ENCODE peak calls at places on chromosomes 16 and 17, in six cellular contexts. R, A, G, O, S and J are unnamed samples.

GRCh38 chr17:21289902-21290571 is 5.5 kb downstream of the MAP2K3 start:
- DNase-seq in R (no peak), A (no peak), S (no peak), G (no peak), O (no peak), J (peak)

GRCh38 chr16:86581458-86581857 is 3.1 kb downstream of the FOXL1 start:
- DNase-seq in S (no peak), R (no peak), G (no peak), A (no peak), O (no peak), J (no peak)

GRCh38 chr16:82535262-82535661 is 91.5 kb upstream of the CDH13 start:
- DNase-seq in O (no peak), R (no peak), A (no peak), S (no peak), G (no peak), J (no peak)

GRCh38 chr17:45719335-45720071 is 64.6 kb upstream of the CRHR1 start:
- DNase-seq in R (no peak), O (no peak), A (no peak), S (no peak), G (peak), J (no peak)

GRCh38 chr16:86783626-86784266 is 205.4 kb downstream of the FOXL1 start:
- DNase-seq in G (no peak), R (no peak), O (no peak), A (no peak), S (no peak), J (no peak)

GRCh38 chr17:64443086-64443760 is 5.7 kb upstream of the MILR1 start:
- DNase-seq in S (no peak), O (no peak), R (no peak), G (no peak), A (no peak), J (no peak)

GRCh38 chr16:79181419-79181818 is 419.1 kb downstream of the MAF start:
- DNase-seq in R (no peak), O (no peak), G (no peak), A (no peak), S (no peak), J (no peak)

GRCh38 chr16:85168732-85169256 is 56.5 kb upstream of the CIBAR2 start:
- DNase-seq in G (no peak), O (peak), A (no peak), S (no peak), R (no peak), J (no peak)

GRCh38 chr17:80264048-80264792 is 3.6 kb downstream of the RNF213 start:
- DNase-seq in O (no peak), G (no peak), R (peak), S (peak), A (peak), J (no peak)

GRCh38 chr16:2874584-2875362 is 8.2 kb upstream of the FLYWCH2 start:
- DNase-seq in S (peak), G (no peak), A (peak), O (peak), R (peak), J (no peak)

GRCh38 chr16:83995756-83996155 is 27.7 kb downstream of the NECAB2 start:
- DNase-seq in A (no peak), R (no peak), S (no peak), O (no peak), G (no peak), J (no peak)

GRCh38 chr16:84694980-84695379 is 4.8 kb upstream of the USP10 start:
- DNase-seq in G (no peak), A (no peak), S (no peak), R (no peak), O (no peak), J (no peak)

GRCh38 chr16:10942352-10943297 is at the start of gene DEXI:
- DNase-seq in R (peak), S (peak), G (peak), O (peak), A (peak), J (peak)

GRCh38 chr17:50240876-50241275 is 33.4 kb upstream of the TMEM92 start:
- DNase-seq in S (no peak), G (no peak), A (no peak), R (no peak), O (peak), J (no peak)

GRCh38 chr17:74192950-74193781 is 10.3 kb upstream of the RPL38 start:
- DNase-seq in A (no peak), O (no peak), S (no peak), G (no peak), R (no peak), J (no peak)

GRCh38 chr16:30076276-30076791 is 540 bp downstream of the PPP4C start:
- DNase-seq in R (no peak), O (no peak), G (no peak), A (no peak), S (no peak), J (no peak)

GRCh38 chr16:54590836-54591235 is 304.2 kb upstream of the IRX3 start:
- DNase-seq in A (no peak), S (no peak), R (no peak), G (no peak), O (no peak), J (no peak)

GRCh38 chr17:47949197-47949759 is 7.9 kb downstream of the PNPO start:
- DNase-seq in G (peak), R (peak), A (peak), S (peak), O (peak), J (peak)

GRCh38 chr16:87332150-87332549 is 15.0 kb upstream of the C16orf95 start:
- DNase-seq in R (no peak), A (no peak), G (no peak), S (no peak), O (no peak), J (no peak)

GRCh38 chr17:81397314-81398169 is 2.3 kb downstream of the BAHCC1 start:
- DNase-seq in O (no peak), S (no peak), G (no peak), A (no peak), R (no peak), J (no peak)

GRCh38 chr17:78838574-78839005 is 2.0 kb downstream of the USP36 start:
- DNase-seq in S (no peak), A (no peak), G (no peak), R (no peak), O (no peak), J (no peak)

GRCh38 chr17:78839762-78840529 is 668 bp downstream of the USP36 start:
- DNase-seq in A (peak), S (peak), O (no peak), G (no peak), R (peak), J (no peak)

GRCh38 chr17:78840530-78840779 is 159 bp downstream of the USP36 start:
- DNase-seq in R (no peak), S (no peak), O (no peak), G (no peak), A (no peak), J (no peak)

GRCh38 chr17:78840780-78841611 is at the start of gene USP36:
- DNase-seq in O (peak), S (peak), G (peak), A (peak), R (peak), J (peak)

DNA sequence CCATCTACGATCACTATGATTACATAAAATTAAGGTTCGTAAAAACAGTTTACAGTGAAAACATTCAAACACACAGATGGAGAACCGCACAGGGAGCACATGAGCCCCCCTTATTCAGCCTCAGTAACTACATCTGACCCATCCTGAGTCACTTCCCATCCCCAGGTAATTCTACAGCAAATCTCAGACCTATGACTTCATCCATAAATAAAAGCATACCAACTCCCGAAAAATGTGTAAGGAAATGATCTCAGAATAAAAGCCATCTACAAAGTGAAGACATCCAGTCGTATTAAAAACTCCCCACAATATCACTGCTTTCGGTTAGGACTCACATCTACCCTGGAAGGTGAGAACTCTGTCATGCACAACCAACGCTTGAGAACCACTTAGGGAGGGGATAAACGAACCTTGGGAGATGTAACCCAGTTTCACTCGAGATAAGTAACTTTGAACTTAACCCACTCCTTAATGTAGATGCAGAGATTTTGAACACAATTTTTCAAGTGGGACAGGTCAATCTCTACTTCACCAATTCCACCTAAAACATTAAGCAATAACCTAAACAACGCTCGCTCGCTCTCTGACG is 1.3 kb downstream of the USP36 start:
- DNase-seq in G (no peak), O (no peak), S (no peak), R (peak), A (no peak), J (no peak)
- H3K27ac ChIP-seq in G (peak), O (peak), S (peak), R (peak), A (peak), J (no peak)

GRCh38 chr16:19774024-19774423 is 56.0 kb downstream of the IQCK start:
- DNase-seq in A (no peak), O (no peak), S (no peak), G (no peak), R (no peak), J (no peak)

GRCh38 chr16:19781196-19781595 is 63.1 kb downstream of the IQCK start:
- DNase-seq in S (no peak), G (no peak), R (no peak), O (no peak), A (no peak), J (no peak)

GRCh38 chr16:19776565-19776964 is 58.5 kb downstream of the IQCK start:
- DNase-seq in S (no peak), R (no peak), O (no peak), G (no peak), A (no peak), J (no peak)

GRCh38 chr16:19776147-19776546 is 58.1 kb downstream of the IQCK start:
- DNase-seq in S (no peak), O (no peak), G (no peak), A (no peak), R (no peak), J (no peak)

DNA sequence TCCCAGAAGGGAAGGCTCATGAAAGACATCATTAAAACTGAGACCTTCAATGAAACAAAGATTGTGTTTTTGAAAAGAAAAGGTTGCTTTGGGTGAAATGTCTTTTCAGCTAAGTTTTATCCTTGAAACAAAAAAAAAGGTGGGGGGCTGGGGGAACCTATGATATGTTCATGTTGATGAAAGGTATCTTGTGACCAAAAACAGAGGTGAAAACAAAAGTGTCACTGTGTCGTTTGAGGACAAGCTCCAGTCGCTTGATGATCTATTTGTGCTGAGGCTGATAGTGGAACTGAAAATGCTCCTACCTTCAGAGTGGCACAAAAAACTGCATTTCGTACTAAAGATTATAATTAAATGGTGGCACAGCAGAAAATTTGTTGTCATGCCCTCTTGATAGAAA is 59.0 kb downstream of the IQCK start:
- DNase-seq in R (no peak), S (no peak), G (no peak), A (no peak), O (no peak), J (no peak)
- H3K27ac ChIP-seq in R (no peak), S (no peak), G (no peak), A (no peak), O (peak), J (peak)

GRCh38 chr16:57621521-57622268 is 6.7 kb upstream of the ADGRG1 start:
- DNase-seq in A (no peak), R (no peak), O (peak), S (no peak), G (no peak), J (no peak)

GRCh38 chr16:57622361-57623250 is 5.8 kb upstream of the ADGRG1 start:
- DNase-seq in R (no peak), O (peak), S (no peak), A (no peak), G (no peak), J (no peak)

GRCh38 chr16:57619133-57619605 is 9.3 kb upstream of the ADGRG1 start:
- DNase-seq in S (no peak), R (no peak), A (no peak), O (no peak), G (no peak), J (no peak)

GRCh38 chr16:57619606-57620315 is 8.7 kb upstream of the ADGRG1 start:
- DNase-seq in A (no peak), S (no peak), O (peak), R (no peak), G (no peak), J (no peak)

DNA sequence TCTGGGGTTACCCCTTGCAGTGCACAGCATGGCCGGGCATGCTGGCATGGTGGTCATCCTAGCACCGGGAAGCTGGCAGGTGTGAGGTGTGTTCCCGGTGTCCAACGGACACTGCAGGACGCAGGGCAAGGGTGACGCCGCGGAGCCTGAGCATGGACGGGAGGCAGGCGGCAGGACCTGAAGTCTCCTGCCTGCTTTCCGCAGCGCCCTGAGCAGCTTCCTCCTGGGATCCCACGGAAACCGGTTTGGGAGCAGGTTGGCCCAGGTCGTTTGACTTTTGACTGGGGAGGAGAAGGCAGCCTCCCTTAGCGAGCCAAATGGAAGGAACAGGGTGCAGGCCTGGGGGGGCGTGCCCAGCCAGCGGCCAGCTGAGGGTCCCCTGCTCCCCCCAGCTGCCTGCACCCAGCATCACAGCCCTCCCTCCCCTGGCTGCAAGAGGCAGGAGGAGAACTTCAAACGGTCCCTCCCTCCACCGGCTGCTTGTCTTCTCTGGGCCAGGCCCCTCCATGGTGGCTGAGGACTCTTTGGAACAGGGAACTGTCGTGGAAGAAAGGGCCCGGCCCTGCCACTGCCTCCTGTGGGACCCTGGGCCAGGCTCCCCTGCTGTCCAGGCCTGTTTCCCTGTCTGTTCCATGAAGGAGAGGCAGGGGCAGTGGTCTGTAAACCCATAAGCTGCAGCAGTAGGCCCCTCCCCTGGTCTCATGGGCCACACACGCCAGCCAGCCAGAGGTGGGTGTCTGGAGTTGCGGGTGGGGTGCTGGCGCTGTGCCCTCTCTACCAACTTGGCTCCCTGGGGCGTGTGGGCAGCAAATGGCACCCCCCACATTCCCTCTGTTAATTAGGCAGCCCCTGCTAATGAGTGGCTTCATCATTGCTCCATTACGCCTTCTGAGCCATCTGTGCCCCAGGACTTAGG is 7.9 kb upstream of the ADGRG1 start:
- DNase-seq in S (no peak), R (no peak), A (no peak), O (peak), G (no peak), J (no peak)
- H3K27ac ChIP-seq in S (no peak), R (no peak), A (no peak), O (no peak), G (no peak), J (no peak)

GRCh38 chr17:68863091-68863652 is 92.0 kb downstream of the ABCA8 start:
- DNase-seq in A (no peak), R (no peak), G (no peak), O (no peak), S (no peak), J (no peak)
- H3K27ac ChIP-seq in A (no peak), R (no peak), G (no peak), O (no peak), S (no peak), J (no peak)

GRCh38 chr17:77946900-77947643 is 11.4 kb upstream of the TNRC6C start:
- DNase-seq in S (no peak), O (no peak), A (no peak), G (no peak), R (no peak), J (no peak)
- H3K27ac ChIP-seq in S (no peak), O (no peak), A (no peak), G (no peak), R (no peak), J (peak)

GRCh38 chr16:7497667-7498066 is 165.0 kb downstream of the RBFOX1 start:
- DNase-seq in R (no peak), G (no peak), A (no peak), O (no peak), S (no peak), J (no peak)
- H3K27ac ChIP-seq in R (no peak), G (no peak), A (no peak), O (no peak), S (no peak), J (no peak)

GRCh38 chr17:7889166-7889584 is 586 bp downstream of the CHD3 start:
- DNase-seq in G (peak), O (peak), R (no peak), S (no peak), A (peak), J (peak)
- H3K27ac ChIP-seq in G (peak), O (peak), R (no peak), S (no peak), A (peak), J (peak)

DNA sequence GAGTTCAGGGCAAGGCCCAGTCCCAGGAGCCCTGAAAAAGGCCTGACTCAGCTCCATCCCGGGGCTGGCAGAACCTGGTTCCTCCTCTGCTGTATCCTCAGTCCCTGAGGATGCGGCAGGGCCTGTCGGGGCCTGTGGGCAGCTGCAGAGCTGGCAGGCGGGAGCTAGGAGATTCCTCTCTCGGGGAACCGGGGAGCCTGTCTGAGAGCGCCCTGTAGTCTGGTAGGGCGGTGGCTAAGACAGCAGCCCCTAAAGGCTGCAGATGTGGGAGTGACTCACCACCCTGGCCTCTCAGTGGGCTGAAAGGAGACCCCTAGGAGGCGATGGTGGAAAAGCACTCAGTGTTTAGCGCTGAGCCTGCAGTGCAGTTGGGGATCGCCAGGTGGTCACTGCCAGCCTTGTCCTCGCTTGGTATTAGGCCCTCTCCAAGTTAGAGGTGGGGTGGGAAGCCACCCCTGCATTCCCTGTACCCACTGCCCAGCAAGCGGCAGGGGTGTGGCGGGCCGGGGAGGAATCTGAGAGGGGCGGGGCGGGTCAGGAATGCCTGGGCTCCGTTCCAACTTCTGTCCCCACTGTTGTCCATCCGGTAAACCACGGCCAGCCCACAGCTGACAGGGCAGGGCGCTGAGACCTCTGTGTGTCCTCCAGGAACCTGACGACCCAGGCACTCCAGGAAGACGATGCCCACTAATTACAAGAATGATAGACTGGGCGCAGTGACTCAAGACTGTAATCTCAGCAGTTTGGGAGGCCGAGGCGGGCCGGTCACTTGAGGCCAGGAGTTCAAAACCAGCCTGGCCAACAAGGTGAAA is 29.5 kb upstream of the CDH1 start:
- DNase-seq in S (no peak), G (no peak), A (no peak), R (no peak), O (no peak), J (no peak)
- H3K27ac ChIP-seq in S (no peak), G (no peak), A (no peak), R (no peak), O (no peak), J (no peak)

GRCh38 chr17:32488177-32488542 is 1.4 kb downstream of the CDK5R1 start:
- DNase-seq in A (no peak), O (no peak), G (no peak), S (no peak), R (no peak), J (no peak)
- H3K27ac ChIP-seq in A (peak), O (no peak), G (no peak), S (peak), R (no peak), J (no peak)

GRCh38 chr17:79006794-79007503 is 2.6 kb downstream of the CANT1 start:
- DNase-seq in R (no peak), G (no peak), A (no peak), O (peak), S (no peak), J (no peak)
- H3K27ac ChIP-seq in R (no peak), G (no peak), A (no peak), O (no peak), S (no peak), J (peak)